ENCODE peak calls at places on chromosomes 5 and 9, in eight cellular contexts. H, T, L, Z, B, E, V and G are unnamed samples.
A peak's percentile ranks its signal among the peaks of the same experiment; 100 is the strongest.

GRCh38 chr5:206406-206805 is 11.5 kb downstream of the CCDC127 start:
- DNase-seq in E (no peak), V (no peak), H (no peak), B (no peak), L (no peak), T (no peak), Z (no peak), G (no peak)

GRCh38 chr5:117182104-117182503 is 607.5 kb upstream of the SEMA6A start:
- DNase-seq in H (no peak), E (no peak), Z (no peak), V (no peak), T (no peak), L (no peak), B (no peak), G (peak; percentile 90)

GRCh38 chr5:51272957-51273356 is 110.3 kb upstream of the ISL1 start:
- DNase-seq in T (no peak), L (no peak), B (no peak), Z (peak; percentile 12), V (no peak), H (peak; percentile 14), E (no peak), G (no peak)

GRCh38 chr9:88074931-88075330 is 63.3 kb downstream of the SPATA31C2 start:
- DNase-seq in B (no peak), T (no peak), L (no peak), V (no peak), E (no peak), H (no peak), Z (no peak), G (no peak)

GRCh38 chr9:84754461-84754860 is 84.9 kb downstream of the NTRK2 start:
- DNase-seq in E (no peak), T (no peak), L (no peak), V (no peak), B (no peak), Z (no peak), H (no peak), G (no peak)

GRCh38 chr9:117375956-117376355 is 38.9 kb downstream of the ASTN2 start:
- DNase-seq in H (no peak), T (no peak), V (no peak), Z (no peak), E (no peak), L (no peak), B (no peak), G (no peak)

GRCh38 chr9:86675805-86676204 is 271.5 kb downstream of the GAS1 start:
- DNase-seq in Z (no peak), B (no peak), L (no peak), V (no peak), H (no peak), T (no peak), E (no peak), G (no peak)

GRCh38 chr9:37952731-37953130 is 48.8 kb upstream of the SLC25A51 start:
- DNase-seq in Z (no peak), B (no peak), E (no peak), L (no peak), V (no peak), T (no peak), H (no peak), G (no peak)

GRCh38 chr9:16180546-16180945 is 627.7 kb downstream of the CCDC171 start:
- DNase-seq in B (no peak), L (no peak), V (no peak), Z (peak; percentile 71), T (no peak), E (no peak), H (peak; percentile 4), G (no peak)

GRCh38 chr5:57598097-57598496 is 115.5 kb upstream of the ACTBL2 start:
- DNase-seq in L (no peak), T (no peak), Z (no peak), H (no peak), V (no peak), E (no peak), B (no peak), G (peak; percentile 11)

GRCh38 chr9:70410368-70410767 is 4.1 kb downstream of the KLF9 start:
- DNase-seq in V (no peak), Z (no peak), L (no peak), B (no peak), T (no peak), E (no peak), H (no peak), G (no peak)

GRCh38 chr5:143701476-143701875 is 110.5 kb upstream of the HMHB1 start:
- DNase-seq in E (no peak), L (no peak), V (no peak), Z (no peak), H (no peak), B (no peak), T (no peak), G (no peak)

GRCh38 chr9:89670806-89671434 is 66.1 kb downstream of the GADD45G start:
- DNase-seq in B (no peak), T (no peak), V (no peak), E (no peak), Z (no peak), L (no peak), H (no peak), G (no peak)

GRCh38 chr9:135107592-135108235 is 20.2 kb downstream of the OLFM1 start:
- DNase-seq in V (no peak), E (no peak), H (no peak), T (no peak), B (no peak), Z (no peak), L (no peak), G (no peak)

GRCh38 chr9:14520341-14520740 is 172.9 kb downstream of the ZDHHC21 start:
- DNase-seq in V (no peak), H (no peak), L (no peak), E (no peak), Z (no peak), T (no peak), B (no peak), G (no peak)

GRCh38 chr9:4464911-4465513 is 25.3 kb upstream of the SLC1A1 start:
- DNase-seq in T (no peak), V (no peak), Z (no peak), B (no peak), L (no peak), E (no peak), H (no peak), G (no peak)

GRCh38 chr9:69193685-69194032 is 19.6 kb downstream of the TJP2 start:
- DNase-seq in E (no peak), V (no peak), T (peak; percentile 41), L (no peak), B (no peak), Z (peak; percentile 65), H (no peak), G (no peak)

GRCh38 chr5:43485406-43485805 is 1.7 kb upstream of the TMEM267 start:
- DNase-seq in L (no peak), H (no peak), B (no peak), T (no peak), E (no peak), V (no peak), Z (no peak), G (no peak)

GRCh38 chr5:148827723-148828122 is 1.3 kb downstream of the ADRB2 start:
- DNase-seq in B (no peak), T (no peak), V (no peak), E (no peak), Z (no peak), H (no peak), L (no peak), G (no peak)

GRCh38 chr5:181181650-181182565 is 23.1 kb downstream of the TRIM7 start:
- DNase-seq in H (peak; percentile 78), Z (peak; percentile 91), V (no peak), B (no peak), T (peak; percentile 72), E (peak; percentile 66), L (peak; percentile 59), G (peak; percentile 56)

GRCh38 chr9:79572032-79572890 is 496 bp downstream of the TLE4 start:
- DNase-seq in E (peak; percentile 50), L (peak; percentile 53), T (peak; percentile 74), H (no peak), B (no peak), V (no peak), Z (peak; percentile 65), G (no peak)

GRCh38 chr5:132387649-132388117 is 18.2 kb downstream of the SLC22A5 start:
- DNase-seq in B (peak; percentile 39), Z (peak; percentile 77), E (peak; percentile 86), T (no peak), L (no peak), H (peak; percentile 74), V (no peak), G (no peak)

GRCh38 chr5:159240301-159240870 is 22.7 kb upstream of the UBLCP1 start:
- DNase-seq in V (no peak), T (no peak), L (no peak), H (peak; percentile 49), Z (peak; percentile 39), B (no peak), E (no peak), G (no peak)

GRCh38 chr9:27771803-27772545 is 198.7 kb upstream of the C9orf72 start:
- DNase-seq in E (no peak), H (no peak), T (peak; percentile 29), L (no peak), Z (peak; percentile 96), B (no peak), V (no peak), G (no peak)

GRCh38 chr9:24333629-24334028 is 212.1 kb downstream of the IZUMO3 start:
- DNase-seq in E (no peak), H (no peak), V (no peak), B (no peak), T (no peak), Z (peak; percentile 26), L (no peak), G (no peak)

GRCh38 chr9:99377790-99378775 is 156.0 kb downstream of the SEC61B start:
- DNase-seq in H (no peak), T (no peak), L (no peak), E (no peak), V (no peak), Z (no peak), B (no peak), G (peak; percentile 18)

GRCh38 chr5:15737036-15737821 is 237.2 kb downstream of the FBXL7 start:
- DNase-seq in L (no peak), H (no peak), V (no peak), Z (no peak), B (no peak), T (no peak), E (no peak), G (no peak)

GRCh38 chr5:50984628-50985027 is 318.2 kb downstream of the PARP8 start:
- DNase-seq in L (no peak), V (no peak), H (no peak), T (no peak), B (no peak), E (no peak), Z (no peak), G (no peak)

GRCh38 chr5:73376618-73377170 is 71.9 kb downstream of the FOXD1 start:
- DNase-seq in Z (no peak), H (no peak), L (no peak), E (no peak), T (no peak), V (no peak), B (no peak), G (no peak)

GRCh38 chr9:38183994-38184568 is 115.1 kb upstream of the SHB start:
- DNase-seq in T (no peak), L (no peak), H (no peak), E (no peak), V (no peak), B (no peak), Z (peak; percentile 16), G (no peak)

GRCh38 chr9:84988621-84989020 is 319.1 kb downstream of the NTRK2 start:
- DNase-seq in H (no peak), B (no peak), T (no peak), V (no peak), L (no peak), Z (no peak), E (no peak), G (peak; percentile 37)

GRCh38 chr5:65359981-65360380 is 121.7 kb downstream of the ADAMTS6 start:
- DNase-seq in B (no peak), Z (no peak), E (no peak), L (no peak), H (no peak), T (no peak), V (no peak), G (no peak)

GRCh38 chr5:469752-470483 is 26.9 kb downstream of the EXOC3 start:
- DNase-seq in L (no peak), E (no peak), H (no peak), T (no peak), Z (no peak), B (no peak), V (no peak), G (no peak)

GRCh38 chr9:124448019-124448418 is 2.2 kb upstream of the ADGRD2 start:
- DNase-seq in B (no peak), Z (no peak), L (no peak), T (no peak), E (no peak), H (no peak), V (no peak), G (no peak)